ENCODE peak calls at places on chromosomes 12 and 14, in eight cellular contexts. One of them, this sample, is unnamed.
A peak's percentile ranks its signal among the peaks of the same experiment; 100 is the strongest.

GRCh38 chr12:60308366-60309000 is 712.7 kb downstream of the SLC16A7 start:
- DNase-seq in ovary: no peak
- DNase-seq in NCI-H524: no peak
- DNase-seq in activated CD8-positive, alpha-beta memory T cell treated with anti-CD3 and anti-CD28 coated beads, Interleukin-2, amount 50 U/mL, for 48 hours: no peak
- DNase-seq in NCI-H2081: no peak
- DNase-seq in NCI-H1092 treated with DMSO at 0.1 percent for 48 hours: no peak
- DNase-seq in endothelial cell: no peak
- DNase-seq in lower lobe of right lung: no peak
- DNase-seq in this sample: no peak

GRCh38 chr12:123119808-123120207 is 31.1 kb downstream of the PITPNM2 start:
- DNase-seq in ovary: no peak
- DNase-seq in NCI-H524: no peak
- DNase-seq in activated CD8-positive, alpha-beta memory T cell treated with anti-CD3 and anti-CD28 coated beads, Interleukin-2, amount 50 U/mL, for 48 hours: peak; percentile 63
- DNase-seq in NCI-H2081: no peak
- DNase-seq in NCI-H1092 treated with DMSO at 0.1 percent for 48 hours: no peak
- DNase-seq in endothelial cell: no peak
- DNase-seq in lower lobe of right lung: no peak
- DNase-seq in this sample: no peak

GRCh38 chr14:105527381-105528196 is 1.2 kb downstream of the TMEM121 start:
- DNase-seq in ovary: no peak
- DNase-seq in NCI-H524: no peak
- DNase-seq in activated CD8-positive, alpha-beta memory T cell treated with anti-CD3 and anti-CD28 coated beads, Interleukin-2, amount 50 U/mL, for 48 hours: no peak
- DNase-seq in NCI-H2081: no peak
- DNase-seq in NCI-H1092 treated with DMSO at 0.1 percent for 48 hours: no peak
- DNase-seq in endothelial cell: no peak
- DNase-seq in lower lobe of right lung: no peak
- DNase-seq in this sample: no peak

GRCh38 chr12:89189448-89189847 is 162.9 kb downstream of the DUSP6 start:
- DNase-seq in ovary: no peak
- DNase-seq in NCI-H524: no peak
- DNase-seq in activated CD8-positive, alpha-beta memory T cell treated with anti-CD3 and anti-CD28 coated beads, Interleukin-2, amount 50 U/mL, for 48 hours: no peak
- DNase-seq in NCI-H2081: no peak
- DNase-seq in NCI-H1092 treated with DMSO at 0.1 percent for 48 hours: no peak
- DNase-seq in endothelial cell: no peak
- DNase-seq in lower lobe of right lung: no peak
- DNase-seq in this sample: no peak

GRCh38 chr14:63435838-63436237 is 107.3 kb downstream of the PPP2R5E start:
- DNase-seq in ovary: peak; percentile 80
- DNase-seq in NCI-H524: peak; percentile 25
- DNase-seq in activated CD8-positive, alpha-beta memory T cell treated with anti-CD3 and anti-CD28 coated beads, Interleukin-2, amount 50 U/mL, for 48 hours: no peak
- DNase-seq in NCI-H2081: peak; percentile 3
- DNase-seq in NCI-H1092 treated with DMSO at 0.1 percent for 48 hours: no peak
- DNase-seq in endothelial cell: no peak
- DNase-seq in lower lobe of right lung: peak; percentile 81
- DNase-seq in this sample: peak; percentile 66

GRCh38 chr14:67077914-67078313 is 111.3 kb upstream of the GARIN2 start:
- DNase-seq in ovary: no peak
- DNase-seq in NCI-H524: no peak
- DNase-seq in activated CD8-positive, alpha-beta memory T cell treated with anti-CD3 and anti-CD28 coated beads, Interleukin-2, amount 50 U/mL, for 48 hours: no peak
- DNase-seq in NCI-H2081: no peak
- DNase-seq in NCI-H1092 treated with DMSO at 0.1 percent for 48 hours: no peak
- DNase-seq in endothelial cell: no peak
- DNase-seq in lower lobe of right lung: no peak
- DNase-seq in this sample: no peak

GRCh38 chr14:65297744-65298143 is 114.8 kb upstream of the FUT8 start:
- DNase-seq in ovary: no peak
- DNase-seq in NCI-H524: no peak
- DNase-seq in activated CD8-positive, alpha-beta memory T cell treated with anti-CD3 and anti-CD28 coated beads, Interleukin-2, amount 50 U/mL, for 48 hours: no peak
- DNase-seq in NCI-H2081: no peak
- DNase-seq in NCI-H1092 treated with DMSO at 0.1 percent for 48 hours: no peak
- DNase-seq in endothelial cell: no peak
- DNase-seq in lower lobe of right lung: no peak
- DNase-seq in this sample: no peak

GRCh38 chr12:113173081-113173698 is 12.1 kb downstream of the DDX54 start:
- DNase-seq in ovary: no peak
- DNase-seq in NCI-H524: no peak
- DNase-seq in activated CD8-positive, alpha-beta memory T cell treated with anti-CD3 and anti-CD28 coated beads, Interleukin-2, amount 50 U/mL, for 48 hours: no peak
- DNase-seq in NCI-H2081: no peak
- DNase-seq in NCI-H1092 treated with DMSO at 0.1 percent for 48 hours: no peak
- DNase-seq in endothelial cell: no peak
- DNase-seq in lower lobe of right lung: no peak
- DNase-seq in this sample: no peak

GRCh38 chr14:43789458-43789857 is 717.6 kb downstream of the FSCB start:
- DNase-seq in ovary: no peak
- DNase-seq in NCI-H524: no peak
- DNase-seq in activated CD8-positive, alpha-beta memory T cell treated with anti-CD3 and anti-CD28 coated beads, Interleukin-2, amount 50 U/mL, for 48 hours: no peak
- DNase-seq in NCI-H2081: no peak
- DNase-seq in NCI-H1092 treated with DMSO at 0.1 percent for 48 hours: no peak
- DNase-seq in endothelial cell: no peak
- DNase-seq in lower lobe of right lung: no peak
- DNase-seq in this sample: no peak

This sample was measured in WERI-Rb-1.